ENCODE peak calls at places on chromosomes 2 and 18, in five cellular contexts. One of them, this sample, is unnamed.
A peak's percentile ranks its signal among the peaks of the same experiment; 100 is the strongest.

GRCh38 chr2:107553534-107553933 is 273.2 kb upstream of the RGPD4 start:
- DNase-seq in WERI-Rb-1: no peak
- DNase-seq in fibroblast of pulmonary artery: peak; percentile 23
- DNase-seq in stimulated activated naive CD8-positive, alpha-beta T cell treated with anti-CD3 and anti-CD28 coated beads, Interleukin-15, Interleukin-2, amounts not matched to agents 100 U/mL and 50 U/mL, for 24 hours: no peak
- DNase-seq in CD8-positive, alpha-beta T cell: no peak
- DNase-seq in this sample: no peak

GRCh38 chr18:48800877-48801727 is 149.7 kb downstream of the SMAD7 start:
- DNase-seq in WERI-Rb-1: peak; percentile 3
- DNase-seq in fibroblast of pulmonary artery: no peak
- DNase-seq in stimulated activated naive CD8-positive, alpha-beta T cell treated with anti-CD3 and anti-CD28 coated beads, Interleukin-15, Interleukin-2, amounts not matched to agents 100 U/mL and 50 U/mL, for 24 hours: peak; percentile 41
- DNase-seq in CD8-positive, alpha-beta T cell: no peak
- DNase-seq in this sample: no peak

GRCh38 chr18:70154591-70155194 is 50.8 kb downstream of the RTTN start:
- DNase-seq in WERI-Rb-1: no peak
- DNase-seq in fibroblast of pulmonary artery: peak; percentile 61
- DNase-seq in stimulated activated naive CD8-positive, alpha-beta T cell treated with anti-CD3 and anti-CD28 coated beads, Interleukin-15, Interleukin-2, amounts not matched to agents 100 U/mL and 50 U/mL, for 24 hours: no peak
- DNase-seq in CD8-positive, alpha-beta T cell: no peak
- DNase-seq in this sample: no peak

GRCh38 chr18:75156831-75157230 is 52.1 kb downstream of the PTGR3 start:
- DNase-seq in WERI-Rb-1: no peak
- DNase-seq in fibroblast of pulmonary artery: no peak
- DNase-seq in stimulated activated naive CD8-positive, alpha-beta T cell treated with anti-CD3 and anti-CD28 coated beads, Interleukin-15, Interleukin-2, amounts not matched to agents 100 U/mL and 50 U/mL, for 24 hours: no peak
- DNase-seq in CD8-positive, alpha-beta T cell: no peak
- DNase-seq in this sample: no peak

GRCh38 chr2:73911548-73912208 is 15.0 kb upstream of the DGUOK start:
- DNase-seq in WERI-Rb-1: no peak
- DNase-seq in fibroblast of pulmonary artery: no peak
- DNase-seq in stimulated activated naive CD8-positive, alpha-beta T cell treated with anti-CD3 and anti-CD28 coated beads, Interleukin-15, Interleukin-2, amounts not matched to agents 100 U/mL and 50 U/mL, for 24 hours: no peak
- DNase-seq in CD8-positive, alpha-beta T cell: no peak
- DNase-seq in this sample: no peak

GRCh38 chr2:69499242-69499641 is 62.0 kb upstream of the NFU1 start:
- DNase-seq in WERI-Rb-1: no peak
- DNase-seq in fibroblast of pulmonary artery: no peak
- DNase-seq in stimulated activated naive CD8-positive, alpha-beta T cell treated with anti-CD3 and anti-CD28 coated beads, Interleukin-15, Interleukin-2, amounts not matched to agents 100 U/mL and 50 U/mL, for 24 hours: no peak
- DNase-seq in CD8-positive, alpha-beta T cell: no peak
- DNase-seq in this sample: no peak

GRCh38 chr2:112661656-112662305 is 16.0 kb downstream of the SLC20A1 start:
- DNase-seq in WERI-Rb-1: no peak
- DNase-seq in fibroblast of pulmonary artery: no peak
- DNase-seq in stimulated activated naive CD8-positive, alpha-beta T cell treated with anti-CD3 and anti-CD28 coated beads, Interleukin-15, Interleukin-2, amounts not matched to agents 100 U/mL and 50 U/mL, for 24 hours: no peak
- DNase-seq in CD8-positive, alpha-beta T cell: no peak
- DNase-seq in this sample: no peak

GRCh38 chr2:225100269-225100668 is 58.0 kb upstream of the DOCK10 start:
- DNase-seq in WERI-Rb-1: no peak
- DNase-seq in fibroblast of pulmonary artery: peak; percentile 78
- DNase-seq in stimulated activated naive CD8-positive, alpha-beta T cell treated with anti-CD3 and anti-CD28 coated beads, Interleukin-15, Interleukin-2, amounts not matched to agents 100 U/mL and 50 U/mL, for 24 hours: no peak
- DNase-seq in CD8-positive, alpha-beta T cell: no peak
- DNase-seq in this sample: no peak

GRCh38 chr2:227703280-227703732 is 14.5 kb downstream of the SLC19A3 start:
- DNase-seq in WERI-Rb-1: no peak
- DNase-seq in fibroblast of pulmonary artery: peak; percentile 44
- DNase-seq in stimulated activated naive CD8-positive, alpha-beta T cell treated with anti-CD3 and anti-CD28 coated beads, Interleukin-15, Interleukin-2, amounts not matched to agents 100 U/mL and 50 U/mL, for 24 hours: no peak
- DNase-seq in CD8-positive, alpha-beta T cell: no peak
- DNase-seq in this sample: no peak

GRCh38 chr2:239381709-239382134 is 19.1 kb downstream of the HDAC4 start:
- DNase-seq in WERI-Rb-1: no peak
- DNase-seq in fibroblast of pulmonary artery: no peak
- DNase-seq in stimulated activated naive CD8-positive, alpha-beta T cell treated with anti-CD3 and anti-CD28 coated beads, Interleukin-15, Interleukin-2, amounts not matched to agents 100 U/mL and 50 U/mL, for 24 hours: peak; percentile 48
- DNase-seq in CD8-positive, alpha-beta T cell: no peak
- DNase-seq in this sample: peak; percentile 59

GRCh38 chr2:162261032-162261945 is 18.0 kb upstream of the FAP start:
- DNase-seq in WERI-Rb-1: no peak
- DNase-seq in fibroblast of pulmonary artery: peak; percentile 79
- DNase-seq in stimulated activated naive CD8-positive, alpha-beta T cell treated with anti-CD3 and anti-CD28 coated beads, Interleukin-15, Interleukin-2, amounts not matched to agents 100 U/mL and 50 U/mL, for 24 hours: no peak
- DNase-seq in CD8-positive, alpha-beta T cell: no peak
- DNase-seq in this sample: no peak

GRCh38 chr2:189276277-189276676 is 96.7 kb upstream of the COL5A2 start:
- DNase-seq in WERI-Rb-1: no peak
- DNase-seq in fibroblast of pulmonary artery: peak; percentile 96
- DNase-seq in stimulated activated naive CD8-positive, alpha-beta T cell treated with anti-CD3 and anti-CD28 coated beads, Interleukin-15, Interleukin-2, amounts not matched to agents 100 U/mL and 50 U/mL, for 24 hours: no peak
- DNase-seq in CD8-positive, alpha-beta T cell: no peak
- DNase-seq in this sample: no peak

GRCh38 chr2:197851451-197851850 is 47.1 kb downstream of the PLCL1 start:
- DNase-seq in WERI-Rb-1: no peak
- DNase-seq in fibroblast of pulmonary artery: no peak
- DNase-seq in stimulated activated naive CD8-positive, alpha-beta T cell treated with anti-CD3 and anti-CD28 coated beads, Interleukin-15, Interleukin-2, amounts not matched to agents 100 U/mL and 50 U/mL, for 24 hours: no peak
- DNase-seq in CD8-positive, alpha-beta T cell: no peak
- DNase-seq in this sample: no peak

GRCh38 chr2:10688921-10689807 is 611 bp downstream of the NOL10 start:
- DNase-seq in WERI-Rb-1: peak; percentile 18
- DNase-seq in fibroblast of pulmonary artery: peak; percentile 1
- DNase-seq in stimulated activated naive CD8-positive, alpha-beta T cell treated with anti-CD3 and anti-CD28 coated beads, Interleukin-15, Interleukin-2, amounts not matched to agents 100 U/mL and 50 U/mL, for 24 hours: no peak
- DNase-seq in CD8-positive, alpha-beta T cell: no peak
- DNase-seq in this sample: no peak

GRCh38 chr18:42533010-42533409 is 578.0 kb downstream of the PIK3C3 start:
- DNase-seq in WERI-Rb-1: no peak
- DNase-seq in fibroblast of pulmonary artery: no peak
- DNase-seq in stimulated activated naive CD8-positive, alpha-beta T cell treated with anti-CD3 and anti-CD28 coated beads, Interleukin-15, Interleukin-2, amounts not matched to agents 100 U/mL and 50 U/mL, for 24 hours: no peak
- DNase-seq in CD8-positive, alpha-beta T cell: no peak
- DNase-seq in this sample: no peak

GRCh38 chr2:110883401-110883800 is 151.0 kb downstream of the ACOXL start:
- DNase-seq in WERI-Rb-1: no peak
- DNase-seq in fibroblast of pulmonary artery: peak; percentile 3
- DNase-seq in stimulated activated naive CD8-positive, alpha-beta T cell treated with anti-CD3 and anti-CD28 coated beads, Interleukin-15, Interleukin-2, amounts not matched to agents 100 U/mL and 50 U/mL, for 24 hours: no peak
- DNase-seq in CD8-positive, alpha-beta T cell: no peak
- DNase-seq in this sample: no peak

GRCh38 chr2:48334180-48334579 is 195.8 kb upstream of the STON1 start:
- DNase-seq in WERI-Rb-1: no peak
- DNase-seq in fibroblast of pulmonary artery: no peak
- DNase-seq in stimulated activated naive CD8-positive, alpha-beta T cell treated with anti-CD3 and anti-CD28 coated beads, Interleukin-15, Interleukin-2, amounts not matched to agents 100 U/mL and 50 U/mL, for 24 hours: no peak
- DNase-seq in CD8-positive, alpha-beta T cell: no peak
- DNase-seq in this sample: no peak

GRCh38 chr2:119490653-119491195 is 33.6 kb downstream of the SCTR start:
- DNase-seq in WERI-Rb-1: no peak
- DNase-seq in fibroblast of pulmonary artery: no peak
- DNase-seq in stimulated activated naive CD8-positive, alpha-beta T cell treated with anti-CD3 and anti-CD28 coated beads, Interleukin-15, Interleukin-2, amounts not matched to agents 100 U/mL and 50 U/mL, for 24 hours: no peak
- DNase-seq in CD8-positive, alpha-beta T cell: no peak
- DNase-seq in this sample: no peak

GRCh38 chr2:199739413-199740110 is 111.4 kb downstream of the FTCDNL1 start:
- DNase-seq in WERI-Rb-1: peak; percentile 72
- DNase-seq in fibroblast of pulmonary artery: peak; percentile 60
- DNase-seq in stimulated activated naive CD8-positive, alpha-beta T cell treated with anti-CD3 and anti-CD28 coated beads, Interleukin-15, Interleukin-2, amounts not matched to agents 100 U/mL and 50 U/mL, for 24 hours: peak; percentile 76
- DNase-seq in CD8-positive, alpha-beta T cell: peak; percentile 34
- DNase-seq in this sample: peak; percentile 70

GRCh38 chr2:240210198-240210965 is 69.9 kb upstream of the OTOS start:
- DNase-seq in WERI-Rb-1: peak; percentile 1
- DNase-seq in fibroblast of pulmonary artery: no peak
- DNase-seq in stimulated activated naive CD8-positive, alpha-beta T cell treated with anti-CD3 and anti-CD28 coated beads, Interleukin-15, Interleukin-2, amounts not matched to agents 100 U/mL and 50 U/mL, for 24 hours: no peak
- DNase-seq in CD8-positive, alpha-beta T cell: no peak
- DNase-seq in this sample: no peak

GRCh38 chr2:203678971-203679370 is 27.5 kb upstream of the CD28 start:
- DNase-seq in WERI-Rb-1: no peak
- DNase-seq in fibroblast of pulmonary artery: no peak
- DNase-seq in stimulated activated naive CD8-positive, alpha-beta T cell treated with anti-CD3 and anti-CD28 coated beads, Interleukin-15, Interleukin-2, amounts not matched to agents 100 U/mL and 50 U/mL, for 24 hours: no peak
- DNase-seq in CD8-positive, alpha-beta T cell: no peak
- DNase-seq in this sample: no peak

GRCh38 chr2:101830555-101830954 is 133.0 kb downstream of the MAP4K4 start:
- DNase-seq in WERI-Rb-1: no peak
- DNase-seq in fibroblast of pulmonary artery: peak; percentile 60
- DNase-seq in stimulated activated naive CD8-positive, alpha-beta T cell treated with anti-CD3 and anti-CD28 coated beads, Interleukin-15, Interleukin-2, amounts not matched to agents 100 U/mL and 50 U/mL, for 24 hours: peak; percentile 18
- DNase-seq in CD8-positive, alpha-beta T cell: no peak
- DNase-seq in this sample: no peak

GRCh38 chr18:36126668-36127067 is 2.5 kb downstream of the SLC39A6 start:
- DNase-seq in WERI-Rb-1: no peak
- DNase-seq in fibroblast of pulmonary artery: no peak
- DNase-seq in stimulated activated naive CD8-positive, alpha-beta T cell treated with anti-CD3 and anti-CD28 coated beads, Interleukin-15, Interleukin-2, amounts not matched to agents 100 U/mL and 50 U/mL, for 24 hours: no peak
- DNase-seq in CD8-positive, alpha-beta T cell: no peak
- DNase-seq in this sample: no peak

GRCh38 chr2:41703123-41703522 is 344.7 kb upstream of the PKDCC start:
- DNase-seq in WERI-Rb-1: no peak
- DNase-seq in fibroblast of pulmonary artery: no peak
- DNase-seq in stimulated activated naive CD8-positive, alpha-beta T cell treated with anti-CD3 and anti-CD28 coated beads, Interleukin-15, Interleukin-2, amounts not matched to agents 100 U/mL and 50 U/mL, for 24 hours: no peak
- DNase-seq in CD8-positive, alpha-beta T cell: no peak
- DNase-seq in this sample: no peak

GRCh38 chr18:49168281-49168680 is 217.5 kb upstream of the SMAD7 start:
- DNase-seq in WERI-Rb-1: no peak
- DNase-seq in fibroblast of pulmonary artery: no peak
- DNase-seq in stimulated activated naive CD8-positive, alpha-beta T cell treated with anti-CD3 and anti-CD28 coated beads, Interleukin-15, Interleukin-2, amounts not matched to agents 100 U/mL and 50 U/mL, for 24 hours: no peak
- DNase-seq in CD8-positive, alpha-beta T cell: no peak
- DNase-seq in this sample: no peak

GRCh38 chr2:95073856-95074662 is 47.5 kb downstream of the MRPS5 start:
- DNase-seq in WERI-Rb-1: peak; percentile 62
- DNase-seq in fibroblast of pulmonary artery: no peak
- DNase-seq in stimulated activated naive CD8-positive, alpha-beta T cell treated with anti-CD3 and anti-CD28 coated beads, Interleukin-15, Interleukin-2, amounts not matched to agents 100 U/mL and 50 U/mL, for 24 hours: peak; percentile 48
- DNase-seq in CD8-positive, alpha-beta T cell: no peak
- DNase-seq in this sample: no peak

GRCh38 chr18:23694642-23695430 is 5.6 kb downstream of the LAMA3 start:
- DNase-seq in WERI-Rb-1: no peak
- DNase-seq in fibroblast of pulmonary artery: no peak
- DNase-seq in stimulated activated naive CD8-positive, alpha-beta T cell treated with anti-CD3 and anti-CD28 coated beads, Interleukin-15, Interleukin-2, amounts not matched to agents 100 U/mL and 50 U/mL, for 24 hours: no peak
- DNase-seq in CD8-positive, alpha-beta T cell: no peak
- DNase-seq in this sample: no peak

GRCh38 chr2:239260546-239261327 is 140.1 kb downstream of the HDAC4 start:
- DNase-seq in WERI-Rb-1: no peak
- DNase-seq in fibroblast of pulmonary artery: no peak
- DNase-seq in stimulated activated naive CD8-positive, alpha-beta T cell treated with anti-CD3 and anti-CD28 coated beads, Interleukin-15, Interleukin-2, amounts not matched to agents 100 U/mL and 50 U/mL, for 24 hours: no peak
- DNase-seq in CD8-positive, alpha-beta T cell: no peak
- DNase-seq in this sample: no peak

GRCh38 chr2:148300534-148300933 is 279.6 kb downstream of the MBD5 start:
- DNase-seq in WERI-Rb-1: no peak
- DNase-seq in fibroblast of pulmonary artery: peak; percentile 26
- DNase-seq in stimulated activated naive CD8-positive, alpha-beta T cell treated with anti-CD3 and anti-CD28 coated beads, Interleukin-15, Interleukin-2, amounts not matched to agents 100 U/mL and 50 U/mL, for 24 hours: no peak
- DNase-seq in CD8-positive, alpha-beta T cell: no peak
- DNase-seq in this sample: no peak

GRCh38 chr2:151862688-151863087 is 34.5 kb upstream of the ARL5A start:
- DNase-seq in WERI-Rb-1: no peak
- DNase-seq in fibroblast of pulmonary artery: no peak
- DNase-seq in stimulated activated naive CD8-positive, alpha-beta T cell treated with anti-CD3 and anti-CD28 coated beads, Interleukin-15, Interleukin-2, amounts not matched to agents 100 U/mL and 50 U/mL, for 24 hours: no peak
- DNase-seq in CD8-positive, alpha-beta T cell: no peak
- DNase-seq in this sample: no peak

GRCh38 chr2:130898553-130898952 is 61.8 kb downstream of the ARHGEF4 start:
- DNase-seq in WERI-Rb-1: no peak
- DNase-seq in fibroblast of pulmonary artery: no peak
- DNase-seq in stimulated activated naive CD8-positive, alpha-beta T cell treated with anti-CD3 and anti-CD28 coated beads, Interleukin-15, Interleukin-2, amounts not matched to agents 100 U/mL and 50 U/mL, for 24 hours: no peak
- DNase-seq in CD8-positive, alpha-beta T cell: no peak
- DNase-seq in this sample: no peak

GRCh38 chr2:3427272-3427671 is 47.8 kb downstream of the TRAPPC12 start:
- DNase-seq in WERI-Rb-1: no peak
- DNase-seq in fibroblast of pulmonary artery: no peak
- DNase-seq in stimulated activated naive CD8-positive, alpha-beta T cell treated with anti-CD3 and anti-CD28 coated beads, Interleukin-15, Interleukin-2, amounts not matched to agents 100 U/mL and 50 U/mL, for 24 hours: no peak
- DNase-seq in CD8-positive, alpha-beta T cell: no peak
- DNase-seq in this sample: no peak

GRCh38 chr2:46404181-46404759 is 75.1 kb upstream of the TMEM247 start:
- DNase-seq in WERI-Rb-1: no peak
- DNase-seq in fibroblast of pulmonary artery: no peak
- DNase-seq in stimulated activated naive CD8-positive, alpha-beta T cell treated with anti-CD3 and anti-CD28 coated beads, Interleukin-15, Interleukin-2, amounts not matched to agents 100 U/mL and 50 U/mL, for 24 hours: no peak
- DNase-seq in CD8-positive, alpha-beta T cell: no peak
- DNase-seq in this sample: no peak

GRCh38 chr2:175824243-175824642 is 177.8 kb downstream of the LNPK start:
- DNase-seq in WERI-Rb-1: no peak
- DNase-seq in fibroblast of pulmonary artery: no peak
- DNase-seq in stimulated activated naive CD8-positive, alpha-beta T cell treated with anti-CD3 and anti-CD28 coated beads, Interleukin-15, Interleukin-2, amounts not matched to agents 100 U/mL and 50 U/mL, for 24 hours: no peak
- DNase-seq in CD8-positive, alpha-beta T cell: no peak
- DNase-seq in this sample: no peak

GRCh38 chr2:140994856-140995255 is 1136.0 kb downstream of the LRP1B start:
- DNase-seq in WERI-Rb-1: no peak
- DNase-seq in fibroblast of pulmonary artery: no peak
- DNase-seq in stimulated activated naive CD8-positive, alpha-beta T cell treated with anti-CD3 and anti-CD28 coated beads, Interleukin-15, Interleukin-2, amounts not matched to agents 100 U/mL and 50 U/mL, for 24 hours: no peak
- DNase-seq in CD8-positive, alpha-beta T cell: no peak
- DNase-seq in this sample: no peak